ENCODE peak calls at places on chromosomes 16 and 17, in eight cellular contexts. J is fibroblast of mammary gland; H is type B pancreatic cell; O is GM12864; B is lung; T is AG04450; Z is CD4-positive, alpha-beta T cell; M is cardiac muscle cell. A is an unnamed sample.

GRCh38 chr17:82215095-82215971 is 2.7 kb upstream of the CCDC57 start:
- DNase-seq in J (no peak), H (no peak), O (no peak), B (no peak), T (no peak), Z (no peak), M (no peak), A (no peak)

GRCh38 chr16:22004321-22004720 is 3.4 kb upstream of the PDZD9 start:
- DNase-seq in J (no peak), H (no peak), O (no peak), B (no peak), T (no peak), Z (no peak), M (no peak), A (no peak)

GRCh38 chr17:29710891-29711418 is 88.2 kb upstream of the CORO6 start:
- DNase-seq in J (peak; percentile 84), H (no peak), O (no peak), B (no peak), T (no peak), Z (no peak), M (no peak), A (peak; percentile 52)

GRCh38 chr16:65201446-65202010 is 79.7 kb upstream of the CDH11 start:
- DNase-seq in J (no peak), H (no peak), O (no peak), B (no peak), T (no peak), Z (no peak), M (no peak), A (no peak)

GRCh38 chr17:58789160-58789559 is 33.5 kb downstream of the PPM1E start:
- DNase-seq in J (no peak), H (no peak), O (no peak), B (no peak), T (no peak), Z (no peak), M (no peak), A (no peak)

GRCh38 chr17:65292430-65292829 is 155.3 kb downstream of the RGS9 start:
- DNase-seq in J (no peak), H (no peak), O (no peak), B (no peak), T (no peak), Z (no peak), M (no peak), A (no peak)

GRCh38 chr16:49473773-49474172 is 100.2 kb downstream of the C16orf78 start:
- DNase-seq in J (no peak), H (no peak), O (no peak), B (no peak), T (no peak), Z (no peak), M (no peak), A (no peak)

GRCh38 chr16:23432176-23433128 is 20.5 kb downstream of the COG7 start:
- DNase-seq in J (no peak), H (no peak), O (no peak), B (no peak), T (no peak), Z (no peak), M (no peak), A (no peak)

GRCh38 chr17:27091043-27091497 is 202.8 kb upstream of the WSB1 start:
- DNase-seq in J (no peak), H (no peak), O (no peak), B (no peak), T (no peak), Z (no peak), M (no peak), A (no peak)

GRCh38 chr16:77971306-77972131 is 50.8 kb upstream of the CLEC3A start:
- DNase-seq in J (peak; percentile 70), H (peak; percentile 83), O (peak; percentile 25), B (peak; percentile 84), T (peak; percentile 59), Z (peak; percentile 67), M (peak; percentile 92), A (no peak)
- TF ChIP-seq CTCF in J (peak; percentile 74), H (peak; percentile 91), O (peak; percentile 76), B (peak; percentile 77), T (peak; percentile 86), Z (peak; percentile 64), M (peak; percentile 80), A (peak; percentile 57)

DNA sequence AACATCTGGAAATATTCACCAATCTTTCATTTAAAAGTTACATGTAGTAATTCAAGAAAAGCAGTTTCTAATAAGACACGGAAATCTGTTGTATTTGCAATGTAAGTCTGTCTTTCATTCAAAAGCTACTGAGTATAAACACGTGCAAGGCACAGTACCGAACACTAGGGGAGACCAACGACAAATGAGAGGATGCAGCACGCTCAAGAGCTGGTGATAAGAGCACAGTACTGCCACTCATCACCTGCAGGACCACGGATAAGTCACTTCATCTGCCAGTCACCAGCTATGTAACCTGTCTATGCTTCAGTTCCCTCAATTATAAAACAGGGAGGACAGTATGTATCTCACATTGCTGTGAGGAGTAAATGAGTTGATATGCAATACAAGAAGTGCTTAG is 67.1 kb downstream of the CLEC18A start:
- DNase-seq in J (peak; percentile 30), H (no peak), O (no peak), B (no peak), T (no peak), Z (peak; percentile 57), M (peak; percentile 68), A (no peak)
- TF ChIP-seq CTCF in J (peak; percentile 25), H (peak; percentile 57), O (peak; percentile 47), B (no peak), T (no peak), Z (peak; percentile 45), M (no peak), A (no peak)

DNA sequence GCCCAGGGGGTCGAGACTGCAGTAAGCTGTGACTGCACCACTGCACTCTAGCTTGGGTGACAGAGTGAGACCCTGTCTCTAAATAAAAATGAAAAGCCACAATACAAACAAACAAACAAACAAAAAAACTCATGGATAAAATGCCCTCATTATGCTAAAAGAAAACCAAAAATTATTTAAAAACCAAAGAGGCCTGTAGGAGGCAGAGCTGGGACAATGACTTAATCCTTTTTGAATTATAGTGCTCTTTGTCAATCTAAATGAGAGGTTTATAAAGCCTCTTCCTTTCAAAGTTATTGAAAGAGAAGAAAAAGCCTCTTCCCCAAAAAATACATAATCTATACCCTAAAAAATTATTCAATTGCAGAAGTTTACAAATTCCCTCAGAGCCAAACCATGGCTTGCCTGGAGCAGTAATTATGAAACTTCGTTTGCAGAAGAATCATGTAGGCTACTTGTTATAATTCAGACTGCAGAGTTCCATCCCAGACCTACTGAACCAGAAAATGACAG is 18.5 kb downstream of the CRLF3 start:
- DNase-seq in J (no peak), H (no peak), O (no peak), B (no peak), T (no peak), Z (no peak), M (no peak), A (no peak)
- TF ChIP-seq CTCF in J (peak; percentile 3), H (peak; percentile 22), O (peak; percentile 12), B (no peak), T (peak; percentile 19), Z (peak; percentile 61), M (peak; percentile 24), A (peak; percentile 19)

GRCh38 chr17:43994272-43995149 is 9.9 kb upstream of the NAGS start:
- DNase-seq in J (peak; percentile 62), H (peak; percentile 84), O (no peak), B (peak; percentile 63), T (no peak), Z (peak; percentile 63), M (peak; percentile 77), A (no peak)
- TF ChIP-seq CTCF in J (peak; percentile 74), H (peak; percentile 92), O (peak; percentile 82), B (peak; percentile 49), T (peak; percentile 87), Z (peak; percentile 77), M (peak; percentile 86), A (peak; percentile 89)

DNA sequence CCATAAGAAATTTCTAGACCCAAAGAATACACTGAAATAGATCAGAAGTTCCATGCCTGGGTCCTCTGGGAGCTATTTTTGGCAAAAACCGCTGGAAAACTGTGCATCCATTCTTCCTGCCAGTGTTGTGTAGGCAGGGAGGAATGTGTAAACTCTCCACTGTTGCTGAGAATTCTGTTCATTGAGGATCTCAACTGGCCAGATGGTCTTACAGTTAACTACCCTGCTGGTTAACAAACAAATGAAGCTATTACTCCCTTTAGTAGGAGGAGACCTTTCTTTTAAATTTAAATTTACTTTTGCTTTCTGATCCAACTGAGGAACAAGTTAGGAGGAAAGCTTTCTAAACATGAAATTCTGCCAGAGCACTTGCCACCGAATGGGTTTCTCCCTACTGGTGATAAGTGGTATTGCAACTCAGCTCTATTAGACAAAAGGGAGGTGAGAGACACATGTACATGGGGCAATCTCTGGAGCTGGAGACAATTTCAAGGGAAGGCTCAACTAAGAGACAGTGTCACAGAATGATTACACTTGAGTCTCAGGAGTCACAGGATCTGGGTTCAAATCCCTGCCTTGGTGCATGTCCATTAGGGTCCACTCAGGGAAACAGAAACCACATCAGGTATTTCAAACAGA is 37.6 kb downstream of the SOCS1 start:
- DNase-seq in J (no peak), H (no peak), O (no peak), B (no peak), T (no peak), Z (no peak), M (no peak), A (no peak)
- TF ChIP-seq CTCF in J (peak; percentile 67), H (peak; percentile 76), O (peak; percentile 73), B (no peak), T (peak; percentile 57), Z (peak; percentile 44), M (peak; percentile 54), A (peak; percentile 57)

GRCh38 chr17:74671031-74671771 is 41.5 kb downstream of the CD300LF start:
- DNase-seq in J (peak; percentile 68), H (peak; percentile 90), O (no peak), B (peak; percentile 75), T (no peak), Z (peak; percentile 70), M (peak; percentile 95), A (no peak)
- TF ChIP-seq CTCF in J (no peak), H (no peak), O (no peak), B (no peak), T (no peak), Z (no peak), M (no peak), A (no peak)

GRCh38 chr16:83271123-83271522 is 536.7 kb upstream of the HSBP1 start:
- DNase-seq in J (no peak), H (no peak), O (no peak), B (no peak), T (no peak), Z (no peak), M (no peak), A (no peak)

GRCh38 chr16:83269541-83269940 is 538.2 kb upstream of the HSBP1 start:
- DNase-seq in J (no peak), H (no peak), O (no peak), B (no peak), T (no peak), Z (no peak), M (no peak), A (no peak)

GRCh38 chr16:83270640-83271039 is 537.1 kb upstream of the HSBP1 start:
- DNase-seq in J (no peak), H (no peak), O (no peak), B (no peak), T (no peak), Z (no peak), M (no peak), A (no peak)

GRCh38 chr16:83272201-83272600 is 535.6 kb upstream of the HSBP1 start:
- DNase-seq in J (no peak), H (no peak), O (no peak), B (no peak), T (peak; percentile 3), Z (no peak), M (no peak), A (no peak)

DNA sequence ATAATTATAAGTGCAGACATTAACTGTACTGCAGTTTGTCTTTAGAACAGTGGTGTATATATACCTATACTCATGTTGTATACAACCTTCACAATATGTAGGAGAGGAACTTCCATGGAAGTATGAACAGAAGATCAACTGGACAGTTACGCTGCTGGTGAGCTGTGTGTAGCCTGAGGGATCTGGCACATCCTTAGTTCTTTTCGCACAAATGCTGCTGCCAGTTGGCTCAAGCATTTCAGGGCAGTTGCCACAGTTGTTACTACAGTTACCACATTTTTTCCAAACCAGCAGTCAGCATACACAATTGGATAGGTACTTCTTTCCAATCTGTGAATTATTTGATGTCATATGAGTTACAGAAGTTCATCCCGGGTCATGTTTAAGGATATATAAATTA is 539.6 kb upstream of the HSBP1 start:
- DNase-seq in J (no peak), H (no peak), O (no peak), B (no peak), T (no peak), Z (no peak), M (no peak), A (no peak)
- TF ChIP-seq CTCF in J (no peak), H (no peak), O (no peak), B (no peak), T (no peak), Z (no peak), M (no peak), A (no peak)

A was measured in BJ.